ENCODE peak calls at places on chromosomes 3 and 15, in seven cellular contexts. X, K, P, R, Q, S and F are unnamed samples.

GRCh38 chr3:30693470-30694120 is 87.2 kb downstream of the TGFBR2 start:
- DNase-seq in X (peak; percentile 89), K (peak; percentile 16), P (no peak), R (peak; percentile 62), Q (peak; percentile 89), S (peak; percentile 80), F (peak; percentile 67)

GRCh38 chr3:45272828-45273470 is 46.9 kb upstream of the TMEM158 start:
- DNase-seq in X (no peak), K (no peak), P (no peak), R (no peak), Q (no peak), S (no peak), F (no peak)

GRCh38 chr3:64716110-64716509 is 28.3 kb upstream of the ADAMTS9 start:
- DNase-seq in X (no peak), K (no peak), P (no peak), R (no peak), Q (no peak), S (no peak), F (no peak)

GRCh38 chr3:194282436-194283122 is 68.5 kb downstream of the CPN2 start:
- DNase-seq in X (no peak), K (no peak), P (peak; percentile 46), R (no peak), Q (no peak), S (no peak), F (no peak)

GRCh38 chr15:69044899-69045298 is 30.4 kb downstream of the NOX5 start:
- DNase-seq in X (no peak), K (no peak), P (no peak), R (no peak), Q (peak; percentile 71), S (peak; percentile 93), F (no peak)

GRCh38 chr15:78909791-78910228 is 35.0 kb downstream of the CTSH start:
- DNase-seq in X (peak; percentile 84), K (peak; percentile 26), P (no peak), R (no peak), Q (peak; percentile 61), S (peak; percentile 67), F (peak; percentile 60)

GRCh38 chr3:186821429-186822367 is 15.4 kb upstream of the RFC4 start:
- DNase-seq in X (peak; percentile 85), K (no peak), P (no peak), R (peak; percentile 59), Q (peak; percentile 76), S (peak; percentile 72), F (peak; percentile 69)

GRCh38 chr3:171494457-171495109 is 34.4 kb upstream of the TNIK start:
- DNase-seq in X (no peak), K (no peak), P (no peak), R (no peak), Q (no peak), S (no peak), F (peak; percentile 11)

GRCh38 chr3:27655536-27655935 is 66.6 kb downstream of the EOMES start:
- DNase-seq in X (no peak), K (no peak), P (no peak), R (no peak), Q (no peak), S (no peak), F (no peak)

GRCh38 chr3:81998139-81998755 is 236.8 kb upstream of the GBE1 start:
- DNase-seq in X (no peak), K (no peak), P (no peak), R (no peak), Q (no peak), S (no peak), F (no peak)

GRCh38 chr3:20123121-20123652 is 62.8 kb downstream of the SGO1 start:
- DNase-seq in X (no peak), K (no peak), P (no peak), R (no peak), Q (no peak), S (no peak), F (no peak)

GRCh38 chr15:34347951-34348638 is 5.0 kb downstream of the NUTM1 start:
- DNase-seq in X (no peak), K (no peak), P (no peak), R (no peak), Q (no peak), S (no peak), F (no peak)

GRCh38 chr3:155026999-155027591 is 53.0 kb upstream of the MME start:
- DNase-seq in X (no peak), K (no peak), P (no peak), R (no peak), Q (peak; percentile 82), S (peak; percentile 2), F (no peak)

GRCh38 chr3:169739067-169739466 is 25.8 kb downstream of the TERC start:
- DNase-seq in X (peak; percentile 43), K (no peak), P (no peak), R (no peak), Q (no peak), S (no peak), F (no peak)

GRCh38 chr3:169746924-169747323 is 17.9 kb downstream of the TERC start:
- DNase-seq in X (no peak), K (no peak), P (no peak), R (no peak), Q (no peak), S (peak; percentile 11), F (no peak)

GRCh38 chr3:169748670-169749069 is 16.2 kb downstream of the TERC start:
- DNase-seq in X (no peak), K (no peak), P (no peak), R (no peak), Q (no peak), S (no peak), F (no peak)

DNA sequence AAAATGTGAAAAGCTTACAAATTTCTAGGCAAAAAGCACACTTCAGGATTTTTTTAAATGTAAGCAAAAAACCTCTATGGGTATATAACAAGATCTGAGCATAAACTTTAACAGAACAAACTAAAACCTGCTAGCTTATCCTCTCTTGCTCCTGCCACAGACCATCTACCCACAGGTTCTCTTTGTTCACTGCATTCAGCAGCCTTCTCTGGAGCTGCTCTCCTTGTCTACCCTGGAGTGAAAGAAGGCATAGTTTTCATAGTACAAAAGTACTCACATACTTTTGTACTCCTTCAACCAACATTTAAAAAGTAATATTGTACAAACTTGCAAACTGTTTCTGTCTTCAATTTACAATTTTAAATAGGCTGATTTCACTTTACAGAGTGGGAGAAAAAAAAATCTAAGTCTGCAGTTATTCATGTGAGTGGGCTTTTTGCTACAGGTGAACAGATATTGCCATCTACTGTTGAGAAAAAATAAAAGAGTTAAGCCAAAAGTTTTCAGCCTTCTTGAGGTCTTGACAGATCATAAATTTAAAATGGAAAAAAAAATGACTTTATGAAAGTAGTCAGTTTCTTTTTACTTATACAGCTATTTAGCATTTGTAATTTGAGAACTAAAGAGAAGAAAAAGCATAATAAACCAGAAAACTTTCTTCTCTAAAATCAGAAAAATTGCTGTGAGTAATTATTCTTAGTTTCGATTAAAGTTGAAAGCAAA is 20.4 kb downstream of the TERC start:
- DNase-seq in X (peak; percentile 44), K (no peak), P (no peak), R (no peak), Q (peak; percentile 14), S (peak; percentile 15), F (no peak)
- TF ChIP-seq CTCF in X (peak; percentile 82), K (no peak), P (peak; percentile 29), R (peak; percentile 4), Q (peak; percentile 50), S (no peak), F (peak; percentile 15)

DNA sequence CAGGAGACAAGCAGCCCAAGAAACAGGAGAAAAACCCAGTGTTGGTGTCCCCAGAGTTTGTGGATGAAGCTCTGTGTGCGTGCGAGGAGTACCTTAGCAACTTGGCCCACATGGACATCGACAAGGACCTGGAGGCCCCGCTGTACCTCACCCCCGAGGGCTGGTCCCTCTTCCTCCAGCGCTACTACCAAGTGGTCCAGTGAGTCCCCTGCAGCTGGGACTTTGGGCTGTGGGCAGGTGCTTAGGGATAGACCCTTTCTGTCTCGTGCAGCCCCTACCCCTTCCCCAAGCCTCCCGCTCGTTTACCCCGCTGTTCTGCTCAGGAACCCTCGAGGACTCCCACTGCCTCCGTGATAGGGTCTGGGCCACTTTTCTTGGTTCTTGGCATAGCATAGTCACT is 10.5 kb downstream of the TTLL3 start:
- DNase-seq in X (no peak), K (no peak), P (no peak), R (no peak), Q (no peak), S (no peak), F (no peak)
- TF ChIP-seq CTCF in X (no peak), K (no peak), P (no peak), R (no peak), Q (no peak), S (no peak), F (no peak)

GRCh38 chr3:40169983-40170382 is 139.5 kb upstream of the EIF1B start:
- DNase-seq in X (no peak), K (no peak), P (no peak), R (peak; percentile 18), Q (no peak), S (no peak), F (peak; percentile 37)

GRCh38 chr3:40162616-40163015 is 146.9 kb upstream of the EIF1B start:
- DNase-seq in X (no peak), K (no peak), P (no peak), R (no peak), Q (no peak), S (no peak), F (no peak)

GRCh38 chr3:40167958-40168357 is 141.5 kb upstream of the EIF1B start:
- DNase-seq in X (no peak), K (no peak), P (no peak), R (no peak), Q (no peak), S (no peak), F (no peak)

GRCh38 chr3:40170395-40170794 is 139.1 kb upstream of the EIF1B start:
- DNase-seq in X (no peak), K (peak; percentile 66), P (no peak), R (peak; percentile 65), Q (no peak), S (no peak), F (peak; percentile 90)

GRCh38 chr3:40166997-40167396 is 142.5 kb upstream of the EIF1B start:
- DNase-seq in X (peak; percentile 72), K (no peak), P (no peak), R (no peak), Q (no peak), S (no peak), F (no peak)
- TF ChIP-seq CTCF in X (peak; percentile 51), K (no peak), P (no peak), R (no peak), Q (no peak), S (no peak), F (no peak)

DNA sequence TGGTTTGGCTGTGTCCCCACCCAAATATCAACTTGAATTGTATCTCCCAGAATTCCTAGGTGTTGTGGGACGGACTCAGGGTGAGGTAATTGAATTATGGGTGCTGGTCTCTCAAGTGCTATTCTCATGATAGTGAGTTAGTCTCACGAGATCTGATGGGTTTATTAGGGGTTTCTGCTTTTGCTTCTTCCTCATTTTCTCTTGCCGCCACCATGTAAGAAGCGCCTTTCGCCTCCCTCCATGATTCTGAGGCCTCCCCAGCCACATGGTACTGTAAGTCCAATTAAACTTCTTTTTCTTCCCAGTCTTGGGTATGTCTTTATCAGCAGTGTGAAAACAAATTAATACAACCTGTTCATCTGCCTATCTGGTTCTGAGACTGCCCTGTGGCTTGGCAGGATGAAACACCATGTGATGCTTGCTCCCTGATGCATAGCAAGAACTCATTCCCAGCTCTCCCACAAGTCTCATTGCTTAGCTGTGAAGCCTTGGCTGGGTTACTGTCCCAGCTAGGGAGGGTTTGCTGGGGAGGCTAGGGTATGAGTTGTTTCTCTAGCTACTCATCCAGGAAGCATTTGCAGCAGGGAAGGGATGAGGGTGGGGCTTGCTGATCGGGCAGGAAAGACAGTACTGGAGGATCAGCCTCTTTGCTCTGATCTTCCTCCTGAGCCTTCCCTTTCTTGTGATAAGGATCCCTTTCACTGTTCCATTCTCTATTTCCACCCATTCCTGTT is 3.7 kb upstream of the SQOR start:
- DNase-seq in X (no peak), K (no peak), P (no peak), R (no peak), Q (no peak), S (no peak), F (peak; percentile 18)
- TF ChIP-seq CTCF in X (no peak), K (no peak), P (no peak), R (no peak), Q (no peak), S (no peak), F (no peak)